ENCODE peak calls at places on chromosomes 13 and 19, in six cellular contexts. Q is fibroblast of lung; U is substantia nigra; L is psoas muscle; W is CD8-positive, alpha-beta T cell; J is foreskin keratinocyte. G is an unnamed sample.

GRCh38 chr13:44312898-44313551 is 60.6 kb upstream of the SERP2 start:
- DNase-seq in Q (peak), U (no peak), L (no peak), W (no peak), J (peak), G (no peak)

GRCh38 chr13:70894258-70894657 is 786.0 kb upstream of the KLHL1 start:
- DNase-seq in Q (no peak), U (no peak), L (no peak), W (no peak), J (no peak), G (no peak)

GRCh38 chr19:19748249-19748938 is 15.5 kb upstream of the ZNF14 start:
- DNase-seq in Q (no peak), U (no peak), L (no peak), W (no peak), J (no peak), G (no peak)

GRCh38 chr19:38815059-38816001 is 2.6 kb upstream of the LGALS4 start:
- DNase-seq in Q (no peak), U (no peak), L (no peak), W (no peak), J (no peak), G (no peak)

GRCh38 chr13:52112606-52113005 is 16.3 kb downstream of the NEK5 start:
- DNase-seq in Q (peak), U (no peak), L (no peak), W (no peak), J (no peak), G (no peak)

GRCh38 chr13:108315955-108316354 is 46.4 kb downstream of the TNFSF13B start:
- DNase-seq in Q (no peak), U (no peak), L (no peak), W (no peak), J (no peak), G (no peak)

GRCh38 chr13:26551255-26551654 is 6.2 kb upstream of the WASF3 start:
- DNase-seq in Q (no peak), U (no peak), L (no peak), W (no peak), J (no peak), G (no peak)

GRCh38 chr13:101986316-101986715 is 415.5 kb downstream of the FGF14 start:
- DNase-seq in Q (no peak), U (no peak), L (no peak), W (no peak), J (no peak), G (no peak)

GRCh38 chr13:39253774-39254173 is 215.5 kb downstream of the NHLRC3 start:
- DNase-seq in Q (peak), U (no peak), L (no peak), W (no peak), J (peak), G (no peak)

GRCh38 chr19:30334841-30335240 is 37.3 kb upstream of the ZNF536 start:
- DNase-seq in Q (no peak), U (no peak), L (no peak), W (no peak), J (no peak), G (no peak)

GRCh38 chr13:44493213-44493812 is 82.8 kb downstream of the TSC22D1 start:
- DNase-seq in Q (no peak), U (no peak), L (no peak), W (no peak), J (no peak), G (no peak)

GRCh38 chr13:48507024-48507423 is 25.9 kb downstream of the RCBTB2 start:
- DNase-seq in Q (no peak), U (no peak), L (no peak), W (no peak), J (peak), G (no peak)

GRCh38 chr13:43787998-43788397 is 1.2 kb upstream of the ENOX1 start:
- DNase-seq in Q (peak), U (peak), L (no peak), W (no peak), J (peak), G (no peak)

GRCh38 chr19:16988661-16989060 is 37.9 kb downstream of the CPAMD8 start:
- DNase-seq in Q (no peak), U (no peak), L (no peak), W (no peak), J (no peak), G (no peak)

GRCh38 chr13:79988573-79988972 is 352.4 kb downstream of the SPRY2 start:
- DNase-seq in Q (peak), U (no peak), L (no peak), W (no peak), J (peak), G (no peak)

GRCh38 chr13:44218501-44219240 is 155.0 kb upstream of the SERP2 start:
- DNase-seq in Q (peak), U (no peak), L (peak), W (no peak), J (no peak), G (peak)

GRCh38 chr19:15640294-15640903 is at the start of gene CYP4F3:
- DNase-seq in Q (no peak), U (no peak), L (peak), W (no peak), J (peak), G (no peak)

GRCh38 chr19:7900401-7900870 is 3.2 kb upstream of the MAP2K7 start:
- DNase-seq in Q (no peak), U (no peak), L (no peak), W (no peak), J (no peak), G (no peak)

GRCh38 chr13:57630661-57631606 is 610 bp upstream of the PCDH17 start:
- DNase-seq in Q (peak), U (peak), L (no peak), W (no peak), J (peak), G (no peak)

GRCh38 chr19:42018503-42019193 is 24.6 kb upstream of the ATP1A3 start:
- DNase-seq in Q (no peak), U (no peak), L (no peak), W (no peak), J (no peak), G (no peak)

GRCh38 chr19:15332311-15332996 is at the start of gene BRD4:
- DNase-seq in Q (peak), U (peak), L (peak), W (peak), J (no peak), G (peak)

GRCh38 chr19:492091-492531 is 4.2 kb upstream of the MADCAM1 start:
- DNase-seq in Q (no peak), U (no peak), L (peak), W (peak), J (no peak), G (no peak)

GRCh38 chr19:55228015-55228391 is 560 bp downstream of the TMEM86B start:
- DNase-seq in Q (no peak), U (no peak), L (no peak), W (no peak), J (no peak), G (no peak)

GRCh38 chr19:38361633-38362075 is 12.7 kb upstream of the PSMD8 start:
- DNase-seq in Q (peak), U (peak), L (peak), W (peak), J (peak), G (peak)

GRCh38 chr19:823565-824121 is 1.9 kb upstream of the PLPPR3 start:
- DNase-seq in Q (no peak), U (no peak), L (no peak), W (no peak), J (no peak), G (no peak)

GRCh38 chr13:52405767-52406494 is at the start of gene THSD1:
- DNase-seq in Q (peak), U (no peak), L (peak), W (no peak), J (peak), G (no peak)

GRCh38 chr13:40409278-40409677 is 257.2 kb downstream of the FOXO1 start:
- DNase-seq in Q (no peak), U (no peak), L (no peak), W (no peak), J (no peak), G (no peak)

GRCh38 chr19:48624791-48625723 is 5.8 kb downstream of the SPHK2 start:
- DNase-seq in Q (no peak), U (no peak), L (no peak), W (no peak), J (no peak), G (no peak)

GRCh38 chr19:43812689-43813088 is 10.4 kb upstream of the LYPD5 start:
- DNase-seq in Q (no peak), U (no peak), L (no peak), W (no peak), J (no peak), G (no peak)

GRCh38 chr19:31306006-31306753 is 43.1 kb downstream of the TSHZ3 start:
- DNase-seq in Q (no peak), U (no peak), L (no peak), W (no peak), J (no peak), G (no peak)

GRCh38 chr13:109146912-109147624 is 517.7 kb downstream of the MYO16 start:
- DNase-seq in Q (peak), U (no peak), L (no peak), W (no peak), J (peak), G (no peak)

GRCh38 chr13:107200491-107200890 is 632.6 kb upstream of the ARGLU1 start:
- DNase-seq in Q (no peak), U (no peak), L (no peak), W (no peak), J (no peak), G (no peak)

GRCh38 chr13:50812242-50812641 is 31.2 kb downstream of the DLEU7 start:
- DNase-seq in Q (no peak), U (no peak), L (no peak), W (no peak), J (no peak), G (no peak)

GRCh38 chr19:13025819-13026477 is 30.7 kb downstream of the NFIX start:
- DNase-seq in Q (no peak), U (peak), L (no peak), W (no peak), J (no peak), G (peak)

DNA sequence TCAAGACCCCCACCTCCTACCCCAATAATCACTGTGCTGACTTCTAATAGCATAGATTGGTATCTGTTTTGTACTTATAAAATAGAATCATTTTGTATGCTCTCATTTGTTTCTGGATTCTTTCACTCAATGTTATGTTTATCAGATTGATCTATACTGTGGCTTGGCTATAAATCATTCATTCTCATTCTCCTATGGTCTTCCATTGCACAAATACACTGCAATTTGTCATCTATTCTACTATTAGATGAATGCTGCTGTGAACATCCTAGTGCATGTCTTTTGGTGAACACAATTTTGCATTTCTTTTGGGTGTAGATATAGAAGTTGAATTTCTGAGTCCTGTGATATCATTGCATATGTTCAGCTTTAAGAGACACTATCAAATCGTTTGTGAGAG is 94.8 kb upstream of the AKAP11 start:
- DNase-seq in Q (no peak), U (no peak), L (no peak), W (no peak), J (no peak), G (no peak)
- H3K27ac ChIP-seq in Q (no peak), U (no peak), L (no peak), W (no peak), J (no peak), G (no peak)

DNA sequence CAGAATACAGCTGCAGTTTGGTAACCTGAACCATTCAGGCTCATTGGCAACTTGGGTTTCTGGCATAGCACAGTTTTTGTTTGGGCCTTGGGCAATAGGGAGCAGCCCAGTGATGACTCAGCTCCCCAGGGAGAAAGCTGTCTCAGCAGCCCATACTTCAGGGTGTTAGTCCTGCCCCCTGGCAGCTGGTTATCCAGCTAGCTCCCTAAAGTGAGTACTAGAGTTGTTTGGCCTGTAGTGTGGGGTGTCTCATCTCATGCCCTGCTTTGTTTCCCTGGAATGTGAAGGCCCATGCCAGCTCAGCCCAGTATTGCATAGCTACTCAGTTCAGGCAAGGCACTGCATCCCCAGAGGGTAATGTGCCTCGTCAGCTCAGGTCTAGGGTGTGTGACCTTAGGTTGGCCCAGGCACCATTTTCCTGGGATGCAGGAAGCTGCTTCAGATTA is 18.2 kb upstream of the ZNF543 start:
- DNase-seq in Q (peak), U (no peak), L (peak), W (no peak), J (peak), G (no peak)
- H3K27ac ChIP-seq in Q (peak), U (no peak), L (peak), W (no peak), J (peak), G (no peak)

GRCh38 chr19:47507031-47507430 is 7.8 kb downstream of the NAPA start:
- DNase-seq in Q (no peak), U (no peak), L (no peak), W (no peak), J (no peak), G (no peak)

GRCh38 chr19:47508721-47509120 is 6.1 kb downstream of the NAPA start:
- DNase-seq in Q (no peak), U (no peak), L (no peak), W (no peak), J (no peak), G (no peak)

GRCh38 chr19:47509170-47509847 is 5.6 kb downstream of the NAPA start:
- DNase-seq in Q (no peak), U (no peak), L (no peak), W (no peak), J (no peak), G (no peak)

GRCh38 chr19:47506459-47506858 is 8.4 kb downstream of the NAPA start:
- DNase-seq in Q (no peak), U (no peak), L (no peak), W (no peak), J (no peak), G (no peak)

DNA sequence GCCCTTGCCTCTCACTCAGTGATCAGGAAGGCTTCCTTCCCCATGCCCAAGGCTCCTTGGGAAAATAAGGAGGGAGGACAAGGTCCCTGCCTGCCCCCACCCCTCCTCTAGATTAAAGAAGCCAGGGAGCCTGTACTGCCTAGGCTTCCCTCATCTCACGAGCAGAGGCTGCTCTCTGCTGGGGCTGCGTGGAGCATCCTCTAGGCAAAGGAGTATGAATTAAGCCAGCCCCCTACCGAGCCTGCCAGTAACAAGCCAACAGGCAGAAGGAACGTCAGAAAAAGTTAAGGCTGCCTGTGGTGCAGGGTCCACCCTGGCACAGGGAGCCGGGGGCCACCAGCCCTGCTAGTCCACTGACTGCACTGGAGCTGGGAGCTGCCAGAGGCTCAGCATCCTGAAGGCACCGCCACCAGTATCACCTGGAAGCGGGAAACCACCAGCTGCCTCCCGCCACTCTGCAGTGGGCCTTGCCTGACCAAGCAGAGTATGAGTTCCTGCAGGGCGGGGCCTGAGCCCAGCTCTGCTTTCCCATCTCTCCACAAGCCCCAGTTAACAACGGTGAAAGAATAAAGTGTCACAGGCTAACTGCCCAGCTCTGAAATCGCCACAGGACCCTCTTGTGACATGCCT is 6.8 kb downstream of the NAPA start:
- DNase-seq in Q (no peak), U (no peak), L (no peak), W (no peak), J (no peak), G (peak)
- H3K27ac ChIP-seq in Q (no peak), U (peak), L (peak), W (no peak), J (no peak), G (peak)

GRCh38 chr19:37334179-37335071 is 36.5 kb upstream of the ZNF527 start:
- DNase-seq in Q (peak), U (peak), L (peak), W (peak), J (peak), G (peak)
- H3K27ac ChIP-seq in Q (peak), U (peak), L (peak), W (peak), J (peak), G (peak)

DNA sequence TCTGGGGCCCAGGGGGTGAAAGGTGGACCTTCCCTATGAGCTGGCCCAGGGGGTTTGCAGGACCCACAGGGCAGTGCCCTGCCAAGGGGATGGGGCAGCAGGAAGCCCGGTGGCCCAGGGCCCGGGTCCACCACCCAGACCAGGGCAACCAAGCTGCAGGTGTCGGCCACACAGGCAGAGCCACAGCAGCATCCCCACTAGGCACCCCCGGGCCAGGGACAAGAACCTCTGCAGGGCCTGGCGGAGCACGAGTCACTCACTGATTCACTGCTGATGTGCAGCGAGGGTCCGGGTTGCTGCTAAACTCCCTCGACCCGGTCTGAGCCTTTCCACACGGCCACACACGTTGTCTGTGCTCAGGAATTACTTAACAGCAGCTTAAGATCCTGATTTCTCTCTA is 8.8 kb downstream of the FZR1 start:
- DNase-seq in Q (no peak), U (no peak), L (no peak), W (no peak), J (no peak), G (no peak)
- H3K27ac ChIP-seq in Q (no peak), U (no peak), L (no peak), W (no peak), J (no peak), G (no peak)

GRCh38 chr19:32976223-32976805 is 4.3 kb downstream of the FAAP24 start:
- DNase-seq in Q (peak), U (peak), L (peak), W (peak), J (peak), G (no peak)
- H3K27ac ChIP-seq in Q (no peak), U (no peak), L (no peak), W (no peak), J (no peak), G (no peak)

DNA sequence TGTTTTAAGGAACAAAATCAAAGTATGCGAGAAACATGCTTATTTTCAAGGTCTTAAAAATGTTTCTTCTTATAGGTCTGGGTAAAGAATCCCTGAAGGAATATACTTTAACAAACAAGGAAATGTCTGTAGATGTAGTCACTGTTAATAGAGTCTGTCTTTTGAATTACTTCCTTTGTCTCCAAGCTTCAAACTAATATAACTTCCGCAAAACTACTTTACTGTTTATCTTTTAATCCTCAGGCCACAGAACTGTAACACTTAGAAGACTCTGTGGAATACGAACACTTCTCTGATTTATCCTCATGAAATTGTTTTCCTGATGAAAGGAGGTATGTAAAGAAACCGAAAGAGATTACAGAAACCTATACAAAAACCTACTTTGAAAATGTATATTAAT is 316.0 kb downstream of the PCDH9 start:
- DNase-seq in Q (no peak), U (no peak), L (no peak), W (no peak), J (no peak), G (no peak)
- H3K27ac ChIP-seq in Q (no peak), U (no peak), L (no peak), W (no peak), J (no peak), G (no peak)

GRCh38 chr19:47310819-47311218 is 1.2 kb downstream of the C5AR1 start:
- DNase-seq in Q (peak), U (no peak), L (no peak), W (no peak), J (peak), G (no peak)
- H3K27ac ChIP-seq in Q (no peak), U (no peak), L (no peak), W (no peak), J (no peak), G (no peak)

G was measured in caudate nucleus.